ENCODE peak calls at places on chromosome 21, in four cellular contexts. K is GOT3; X is KG1; S is activated naive CD4-positive, alpha-beta T cell treated with Interleukin-2 at 50 U/mL for 16 hours. V is an unnamed sample.

GRCh38 chr21:41631564-41632461 is 123.9 kb upstream of the TMPRSS2 start:
- DNase-seq in K (no peak), X (no peak), S (no peak), V (peak)

GRCh38 chr21:45970674-45971486 is 10.7 kb upstream of the COL6A1 start:
- DNase-seq in S (peak), K (no peak), X (peak), V (no peak)

GRCh38 chr21:37502947-37503346 is 136.4 kb downstream of the DYRK1A start:
- DNase-seq in X (no peak), S (no peak), K (no peak), V (no peak)

GRCh38 chr21:25980710-25981109 is 189.9 kb downstream of the APP start:
- DNase-seq in K (no peak), S (no peak), X (no peak), V (no peak)

GRCh38 chr21:44328242-44328895 is 10.8 kb downstream of the CFAP410 start:
- DNase-seq in X (no peak), S (no peak), K (no peak), V (no peak)

GRCh38 chr21:43648171-43648570 is 11.1 kb downstream of the HSF2BP start:
- DNase-seq in S (no peak), K (no peak), X (no peak), V (no peak)

GRCh38 chr21:23452384-23453083 is 2154.7 kb downstream of the MRPL39 start:
- DNase-seq in S (no peak), K (no peak), X (peak), V (no peak)

GRCh38 chr21:32298148-32298559 is 501 bp upstream of the MRAP start:
- DNase-seq in S (no peak), X (no peak), K (no peak), V (no peak)

GRCh38 chr21:34606051-34606450 is 8.9 kb downstream of the RCAN1 start:
- DNase-seq in K (no peak), X (no peak), S (no peak), V (no peak)

GRCh38 chr21:29145354-29145782 is 14.9 kb downstream of the MAP3K7CL start:
- DNase-seq in S (no peak), K (peak), X (no peak), V (no peak)

GRCh38 chr21:37000381-37000780 is 6.1 kb upstream of the RIPPLY3 start:
- DNase-seq in K (no peak), S (no peak), X (no peak), V (no peak)

GRCh38 chr21:46509760-46510159 is 51.1 kb downstream of the DIP2A start:
- DNase-seq in K (no peak), S (no peak), X (no peak), V (no peak)